ENCODE peak calls at places on chromosomes 5 and 9, in six cellular contexts. W is germinal center; B is heart left ventricle; G is NB4; E is stimulated activated CD4-positive, alpha-beta T cell treated with anti-CD3 and anti-CD28 coated beads, Interleukin-2, amount 100 ng/mL, for 48 hours; X is B cell. D is an unnamed sample.

GRCh38 chr9:135241381-135242380 is 154.2 kb downstream of the OLFM1 start:
- DNase-seq in W (no peak), B (peak), G (no peak), E (no peak), X (no peak), D (no peak)

GRCh38 chr5:72436796-72437471 is 70.3 kb downstream of the ZNF366 start:
- DNase-seq in W (no peak), B (no peak), G (peak), E (no peak), X (no peak), D (no peak)

GRCh38 chr9:138023394-138024124 is 146.0 kb downstream of the CACNA1B start:
- DNase-seq in W (no peak), B (peak), G (no peak), E (no peak), X (no peak), D (no peak)

GRCh38 chr9:135971892-135972291 is 10.7 kb upstream of the UBAC1 start:
- DNase-seq in W (peak), B (no peak), G (peak), E (no peak), X (no peak), D (no peak)

GRCh38 chr5:98941131-98941883 is 12.5 kb upstream of the CHD1 start:
- DNase-seq in W (no peak), B (no peak), G (peak), E (no peak), X (no peak), D (no peak)

GRCh38 chr5:126624534-126624933 is 23.8 kb downstream of the PHAX start:
- DNase-seq in W (no peak), B (no peak), G (peak), E (no peak), X (no peak), D (no peak)

GRCh38 chr9:84953797-84954695 is 284.5 kb downstream of the NTRK2 start:
- DNase-seq in W (peak), B (peak), G (peak), E (peak), X (no peak), D (peak)

GRCh38 chr5:96023518-96023917 is 61.9 kb upstream of the ELL2 start:
- DNase-seq in W (no peak), B (no peak), G (no peak), E (no peak), X (no peak), D (no peak)

GRCh38 chr5:127844631-127845030 is 141.4 kb downstream of the CCDC192 start:
- DNase-seq in W (no peak), B (no peak), G (no peak), E (no peak), X (no peak), D (no peak)

GRCh38 chr9:91164724-91165520 is 196.8 kb downstream of the AUH start:
- DNase-seq in W (no peak), B (peak), G (peak), E (peak), X (peak), D (peak)

D was measured in gastrocnemius medialis.